ENCODE peak calls at places on chromosomes 11 and 22, in four cellular contexts. One of them, this sample, is unnamed.

GRCh38 chr11:45926536-45927331 is 4.3 kb downstream of the LARGE2 start:
- DNase-seq in Peyer's patch: no peak
- DNase-seq in PC-3: no peak
- DNase-seq in prostate gland: no peak
- DNase-seq in this sample: no peak

GRCh38 chr11:77124041-77124440 is 4.0 kb upstream of the MYO7A start:
- DNase-seq in Peyer's patch: no peak
- DNase-seq in PC-3: no peak
- DNase-seq in prostate gland: no peak
- DNase-seq in this sample: no peak

GRCh38 chr22:39570665-39571064 is at the start of gene CACNA1I:
- DNase-seq in Peyer's patch: no peak
- DNase-seq in PC-3: no peak
- DNase-seq in prostate gland: no peak
- DNase-seq in this sample: no peak

GRCh38 chr11:60170566-60170965 is 12.3 kb downstream of the MS4A6A start:
- DNase-seq in Peyer's patch: no peak
- DNase-seq in PC-3: peak
- DNase-seq in prostate gland: no peak
- DNase-seq in this sample: no peak

GRCh38 chr11:46906596-46906995 is 11.8 kb downstream of the LRP4 start:
- DNase-seq in Peyer's patch: no peak
- DNase-seq in PC-3: no peak
- DNase-seq in prostate gland: no peak
- DNase-seq in this sample: no peak

GRCh38 chr22:44668190-44668885 is 33.7 kb upstream of the PRR5 start:
- DNase-seq in Peyer's patch: no peak
- DNase-seq in PC-3: no peak
- DNase-seq in prostate gland: no peak
- DNase-seq in this sample: no peak

GRCh38 chr11:130478204-130478701 is 29.8 kb downstream of the ADAMTS15 start:
- DNase-seq in Peyer's patch: no peak
- DNase-seq in PC-3: peak
- DNase-seq in prostate gland: no peak
- DNase-seq in this sample: peak

GRCh38 chr11:119590651-119591308 is 138.2 kb downstream of the NECTIN1 start:
- DNase-seq in Peyer's patch: no peak
- DNase-seq in PC-3: peak
- DNase-seq in prostate gland: peak
- DNase-seq in this sample: peak

GRCh38 chr11:1869427-1870325 is 16.8 kb downstream of the LSP1 start:
- DNase-seq in Peyer's patch: no peak
- DNase-seq in PC-3: no peak
- DNase-seq in prostate gland: no peak
- DNase-seq in this sample: no peak

GRCh38 chr11:135006800-135007199 is 594.8 kb upstream of the B3GAT1 start:
- DNase-seq in Peyer's patch: no peak
- DNase-seq in PC-3: no peak
- DNase-seq in prostate gland: no peak
- DNase-seq in this sample: no peak

GRCh38 chr22:49582171-49582570 is 245.5 kb downstream of the BRD1 start:
- DNase-seq in Peyer's patch: no peak
- DNase-seq in PC-3: no peak
- DNase-seq in prostate gland: no peak
- DNase-seq in this sample: no peak

GRCh38 chr11:61769169-61769920 is 16.9 kb downstream of the MYRF start:
- DNase-seq in Peyer's patch: no peak
- DNase-seq in PC-3: no peak
- DNase-seq in prostate gland: no peak
- DNase-seq in this sample: no peak

GRCh38 chr11:131495417-131495816 is 125.0 kb downstream of the NTM start:
- DNase-seq in Peyer's patch: no peak
- DNase-seq in PC-3: no peak
- DNase-seq in prostate gland: no peak
- DNase-seq in this sample: no peak

GRCh38 chr11:124467376-124468061 is 22.0 kb upstream of the OR8B8 start:
- DNase-seq in Peyer's patch: no peak
- DNase-seq in PC-3: no peak
- DNase-seq in prostate gland: no peak
- DNase-seq in this sample: peak

GRCh38 chr11:78038697-78039313 is 15.7 kb upstream of the KCTD14 start:
- DNase-seq in Peyer's patch: peak
- DNase-seq in PC-3: no peak
- DNase-seq in prostate gland: no peak
- DNase-seq in this sample: peak

GRCh38 chr11:72816404-72816990 is 2.3 kb downstream of the ATG16L2 start:
- DNase-seq in Peyer's patch: no peak
- DNase-seq in PC-3: no peak
- DNase-seq in prostate gland: no peak
- DNase-seq in this sample: no peak

GRCh38 chr11:1307163-1307870 is 2.1 kb downstream of the TOLLIP start:
- DNase-seq in Peyer's patch: peak
- DNase-seq in PC-3: no peak
- DNase-seq in prostate gland: peak
- DNase-seq in this sample: no peak

GRCh38 chr22:17675584-17675983 is 37.0 kb downstream of the BCL2L13 start:
- DNase-seq in Peyer's patch: no peak
- DNase-seq in PC-3: no peak
- DNase-seq in prostate gland: no peak
- DNase-seq in this sample: no peak

GRCh38 chr22:23183107-23183698 is 2.9 kb downstream of the BCR start:
- DNase-seq in Peyer's patch: no peak
- DNase-seq in PC-3: peak
- DNase-seq in prostate gland: peak
- DNase-seq in this sample: peak

GRCh38 chr11:75547617-75548054 is 14.4 kb upstream of the SERPINH1 start:
- DNase-seq in Peyer's patch: no peak
- DNase-seq in PC-3: peak
- DNase-seq in prostate gland: peak
- DNase-seq in this sample: peak

GRCh38 chr22:23836281-23836680 is 2.5 kb downstream of the DERL3 start:
- DNase-seq in Peyer's patch: peak
- DNase-seq in PC-3: no peak
- DNase-seq in prostate gland: no peak
- DNase-seq in this sample: no peak

GRCh38 chr11:27350503-27350902 is 12.5 kb downstream of the CCDC34 start:
- DNase-seq in Peyer's patch: no peak
- DNase-seq in PC-3: no peak
- DNase-seq in prostate gland: no peak
- DNase-seq in this sample: no peak

GRCh38 chr22:41560095-41560487 is 719 bp upstream of the CSDC2 start:
- DNase-seq in Peyer's patch: no peak
- DNase-seq in PC-3: no peak
- DNase-seq in prostate gland: no peak
- DNase-seq in this sample: no peak

GRCh38 chr22:22720201-22720723 is 75.8 kb downstream of the GGTLC2 start:
- DNase-seq in Peyer's patch: no peak
- DNase-seq in PC-3: peak
- DNase-seq in prostate gland: no peak
- DNase-seq in this sample: peak

GRCh38 chr11:122293298-122294023 is 177.4 kb upstream of the BLID start:
- DNase-seq in Peyer's patch: no peak
- DNase-seq in PC-3: peak
- DNase-seq in prostate gland: no peak
- DNase-seq in this sample: peak
- TF ChIP-seq CTCF in Peyer's patch: no peak
- TF ChIP-seq CTCF in PC-3: peak
- TF ChIP-seq CTCF in prostate gland: no peak
- TF ChIP-seq CTCF in this sample: peak

GRCh38 chr22:47865626-47866025 is 1103.2 kb downstream of the TBC1D22A start:
- DNase-seq in Peyer's patch: no peak
- DNase-seq in PC-3: no peak
- DNase-seq in prostate gland: no peak
- DNase-seq in this sample: no peak
- TF ChIP-seq CTCF in Peyer's patch: no peak
- TF ChIP-seq CTCF in PC-3: no peak
- TF ChIP-seq CTCF in prostate gland: no peak
- TF ChIP-seq CTCF in this sample: no peak

GRCh38 chr22:37726240-37726887 is 29.5 kb downstream of the TRIOBP start:
- DNase-seq in Peyer's patch: no peak
- DNase-seq in PC-3: no peak
- DNase-seq in prostate gland: no peak
- DNase-seq in this sample: peak
- TF ChIP-seq CTCF in Peyer's patch: peak
- TF ChIP-seq CTCF in PC-3: peak
- TF ChIP-seq CTCF in prostate gland: no peak
- TF ChIP-seq CTCF in this sample: no peak

DNA sequence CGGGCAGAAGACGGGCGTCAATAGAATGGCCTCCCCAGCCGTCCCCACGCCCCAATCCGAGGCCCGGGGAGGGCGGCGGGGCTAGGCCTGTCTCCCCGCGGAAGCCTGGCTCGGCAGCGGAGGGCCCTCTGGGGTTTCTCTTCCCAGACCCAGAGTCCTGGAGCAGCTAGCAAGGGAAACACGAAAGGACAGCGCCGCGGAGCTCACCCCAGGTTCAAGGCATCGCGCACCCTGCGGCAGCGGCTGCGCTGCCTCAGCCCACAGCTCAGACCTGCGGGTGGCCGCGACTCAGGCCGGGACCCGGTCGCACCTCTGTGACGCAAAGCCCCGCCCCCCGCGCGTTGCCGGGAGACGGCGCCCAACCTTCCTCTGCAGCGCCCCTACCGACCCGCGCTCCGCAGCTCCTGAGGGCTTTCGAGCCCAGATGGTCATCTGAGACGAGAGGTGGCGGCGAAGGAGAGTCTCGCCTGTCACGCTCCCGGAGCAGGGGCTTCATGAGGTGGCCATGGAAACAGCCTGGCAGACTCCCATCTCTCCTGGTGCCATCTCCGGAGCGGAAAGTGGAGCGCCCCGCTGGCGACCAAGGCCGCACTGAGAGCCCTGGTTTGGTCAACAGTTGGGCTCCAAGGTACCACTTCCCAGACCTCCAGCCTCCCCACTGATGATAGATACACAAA is at the start of gene RNF141:
- DNase-seq in Peyer's patch: peak
- DNase-seq in PC-3: peak
- DNase-seq in prostate gland: peak
- DNase-seq in this sample: peak
- TF ChIP-seq CTCF in Peyer's patch: peak
- TF ChIP-seq CTCF in PC-3: peak
- TF ChIP-seq CTCF in prostate gland: peak
- TF ChIP-seq CTCF in this sample: peak